ENCODE peak calls at places on chromosome 13, in ten cellular contexts. W is GM23248, D is K562, S is fibroblast of lung, U is hepatocyte, I is keratinocyte, E is neural progenitor cell, Z is A549, R is HCT116, A is OCI-LY7. J is an unnamed sample.

GRCh38 chr13:52599853-52600603 is 42.2 kb upstream of the HNRNPA1L2 start:
- DNase-seq in W (peak), D (no peak), S (peak), U (peak), I (no peak), E (peak), Z (no peak), R (no peak), A (peak), J (peak)

GRCh38 chr13:113622791-113623490 is 35.1 kb downstream of the ATP4B start:
- DNase-seq in W (peak), D (no peak), S (no peak), U (no peak), I (no peak), E (no peak), Z (no peak), R (no peak), A (no peak), J (no peak)

GRCh38 chr13:29956771-29957170 is 106.4 kb upstream of the UBL3 start:
- DNase-seq in W (no peak), D (no peak), S (no peak), U (no peak), I (no peak), E (no peak), Z (no peak), R (no peak), A (no peak), J (no peak)

GRCh38 chr13:39037410-39037879 is 444 bp downstream of the PROSER1 start:
- DNase-seq in W (peak), D (no peak), S (no peak), U (no peak), I (no peak), E (no peak), Z (no peak), R (no peak), A (no peak), J (no peak)

GRCh38 chr13:90055121-90055520 is 1292.4 kb upstream of the MIR17HG start:
- DNase-seq in W (peak), D (no peak), S (peak), U (no peak), I (no peak), E (no peak), Z (no peak), R (peak), A (no peak), J (peak)

GRCh38 chr13:112748947-112749346 is 59.1 kb downstream of the ATP11A start:
- DNase-seq in W (peak), D (no peak), S (peak), U (no peak), I (no peak), E (no peak), Z (no peak), R (no peak), A (no peak), J (no peak)

GRCh38 chr13:66159526-66159925 is 1070.6 kb downstream of the PCDH9 start:
- DNase-seq in W (no peak), D (no peak), S (no peak), U (no peak), I (no peak), E (no peak), Z (no peak), R (no peak), A (no peak), J (no peak)

GRCh38 chr13:97237388-97237787 is 15.3 kb downstream of the MBNL2 start:
- DNase-seq in W (no peak), D (no peak), S (no peak), U (no peak), I (no peak), E (no peak), Z (no peak), R (no peak), A (no peak), J (no peak)

GRCh38 chr13:92612892-92613291 is 613.7 kb upstream of the GPC6 start:
- DNase-seq in W (no peak), D (no peak), S (no peak), U (no peak), I (no peak), E (no peak), Z (no peak), R (no peak), A (no peak), J (no peak)

GRCh38 chr13:94609196-94609595 is 7.5 kb downstream of the GPR180 start:
- DNase-seq in W (no peak), D (no peak), S (no peak), U (no peak), I (no peak), E (no peak), Z (no peak), R (no peak), A (no peak), J (no peak)

GRCh38 chr13:96988441-96988840 is 5.8 kb downstream of the OXGR1 start:
- DNase-seq in W (no peak), D (no peak), S (no peak), U (no peak), I (no peak), E (no peak), Z (no peak), R (no peak), A (no peak), J (no peak)

GRCh38 chr13:110965038-110965754 is 50.3 kb upstream of the ANKRD10 start:
- DNase-seq in W (peak), D (peak), S (peak), U (peak), I (peak), E (no peak), Z (peak), R (peak), A (no peak), J (peak)

GRCh38 chr13:102914629-102914935 is 68.8 kb downstream of the ERCC5 start:
- DNase-seq in W (no peak), D (no peak), S (no peak), U (no peak), I (no peak), E (peak), Z (no peak), R (no peak), A (no peak), J (no peak)

GRCh38 chr13:39016789-39017188 is 21.1 kb downstream of the PROSER1 start:
- DNase-seq in W (peak), D (peak), S (no peak), U (peak), I (no peak), E (peak), Z (peak), R (peak), A (peak), J (peak)

GRCh38 chr13:112983428-112984196 is 14.6 kb downstream of the MCF2L start:
- DNase-seq in W (no peak), D (peak), S (no peak), U (peak), I (no peak), E (no peak), Z (no peak), R (no peak), A (no peak), J (no peak)

GRCh38 chr13:93515267-93515666 is 288.7 kb downstream of the GPC6 start:
- DNase-seq in W (no peak), D (no peak), S (no peak), U (no peak), I (no peak), E (no peak), Z (no peak), R (no peak), A (no peak), J (no peak)

GRCh38 chr13:94886191-94886590 is 173.8 kb upstream of the SOX21 start:
- DNase-seq in W (no peak), D (no peak), S (peak), U (peak), I (no peak), E (peak), Z (no peak), R (no peak), A (no peak), J (no peak)

GRCh38 chr13:112152846-112153245 is 85.9 kb downstream of the SOX1 start:
- DNase-seq in W (no peak), D (no peak), S (no peak), U (no peak), I (no peak), E (no peak), Z (no peak), R (no peak), A (no peak), J (no peak)

GRCh38 chr13:112932971-112933370 is 36.0 kb upstream of the MCF2L start:
- DNase-seq in W (no peak), D (no peak), S (no peak), U (no peak), I (no peak), E (no peak), Z (no peak), R (no peak), A (no peak), J (no peak)

GRCh38 chr13:36344886-36345437 is 1.2 kb downstream of the SPART start:
- DNase-seq in W (no peak), D (peak), S (peak), U (peak), I (no peak), E (peak), Z (no peak), R (no peak), A (no peak), J (peak)

GRCh38 chr13:112245179-112245724 is 130.9 kb upstream of the SPACA7 start:
- DNase-seq in W (no peak), D (no peak), S (no peak), U (no peak), I (no peak), E (no peak), Z (no peak), R (no peak), A (no peak), J (no peak)

GRCh38 chr13:74836628-74837027 is 645.3 kb downstream of the TBC1D4 start:
- DNase-seq in W (no peak), D (no peak), S (no peak), U (no peak), I (no peak), E (no peak), Z (no peak), R (no peak), A (no peak), J (no peak)

GRCh38 chr13:20182231-20182846 is 10.4 kb downstream of the GJB2 start:
- DNase-seq in W (peak), D (peak), S (peak), U (peak), I (no peak), E (peak), Z (peak), R (peak), A (peak), J (peak)

GRCh38 chr13:51601601-51602348 is 17.5 kb downstream of the WDFY2 start:
- DNase-seq in W (no peak), D (no peak), S (no peak), U (no peak), I (no peak), E (no peak), Z (no peak), R (no peak), A (no peak), J (no peak)

GRCh38 chr13:105272660-105273631 is 1262.5 kb downstream of the EFNB2 start:
- DNase-seq in W (no peak), D (no peak), S (no peak), U (no peak), I (no peak), E (peak), Z (no peak), R (no peak), A (no peak), J (no peak)

GRCh38 chr13:109256866-109257760 is 529.3 kb downstream of the IRS2 start:
- DNase-seq in W (peak), D (no peak), S (peak), U (peak), I (peak), E (no peak), Z (peak), R (peak), A (no peak), J (peak)

GRCh38 chr13:35917252-35917941 is 213.8 kb downstream of the DCLK1 start:
- DNase-seq in W (no peak), D (no peak), S (peak), U (no peak), I (no peak), E (no peak), Z (no peak), R (no peak), A (no peak), J (no peak)

GRCh38 chr13:93959796-93960533 is 519.5 kb downstream of the DCT start:
- DNase-seq in W (peak), D (no peak), S (peak), U (no peak), I (no peak), E (no peak), Z (no peak), R (no peak), A (no peak), J (peak)

GRCh38 chr13:29162638-29163037 is 342.5 kb downstream of the MTUS2 start:
- DNase-seq in W (peak), D (no peak), S (peak), U (peak), I (no peak), E (no peak), Z (peak), R (no peak), A (no peak), J (no peak)

GRCh38 chr13:113933901-113934300 is 40.0 kb downstream of the C13orf46 start:
- DNase-seq in W (no peak), D (no peak), S (no peak), U (no peak), I (no peak), E (no peak), Z (no peak), R (no peak), A (no peak), J (no peak)

GRCh38 chr13:92833071-92833470 is 393.5 kb upstream of the GPC6 start:
- DNase-seq in W (no peak), D (no peak), S (peak), U (no peak), I (no peak), E (no peak), Z (no peak), R (no peak), A (no peak), J (no peak)

GRCh38 chr13:76992548-76993001 is 694 bp downstream of the CLN5 start:
- DNase-seq in W (peak), D (peak), S (peak), U (peak), I (no peak), E (peak), Z (peak), R (no peak), A (peak), J (peak)

GRCh38 chr13:85590231-85590931 is 208.8 kb downstream of the SLITRK6 start:
- DNase-seq in W (no peak), D (no peak), S (peak), U (no peak), I (no peak), E (no peak), Z (peak), R (no peak), A (no peak), J (peak)

DNA sequence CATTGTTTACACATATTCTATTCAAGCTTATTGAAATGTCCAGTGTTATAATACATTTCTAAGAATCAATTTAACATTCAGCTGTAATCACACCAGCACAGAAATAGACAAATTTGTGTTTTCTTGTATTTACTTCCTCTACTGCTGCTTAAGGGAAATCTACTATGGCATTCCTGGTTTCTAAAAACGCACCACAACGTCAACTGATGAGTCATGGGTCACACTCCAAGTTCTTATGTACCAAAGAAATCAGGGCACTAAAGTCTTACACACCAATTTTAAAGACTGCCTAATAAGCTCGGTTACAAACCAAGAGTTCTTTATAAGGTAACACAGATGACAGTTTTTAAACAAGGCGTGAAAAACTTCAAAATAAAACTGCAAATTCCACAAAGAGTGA is 13.2 kb downstream of the LNX2 start:
- DNase-seq in W (peak), D (no peak), S (peak), U (peak), I (no peak), E (no peak), Z (peak), R (peak), A (no peak), J (peak)
- H3K4me2 ChIP-seq in W (peak), D (no peak), S (no peak), U (peak), I (peak), E (no peak), Z (peak), R (peak), A (no peak), J (peak)

GRCh38 chr13:33644607-33645543 is 173.1 kb upstream of the RFC3 start:
- DNase-seq in W (peak), D (no peak), S (peak), U (no peak), I (no peak), E (no peak), Z (no peak), R (no peak), A (no peak), J (peak)
- H3K4me2 ChIP-seq in W (no peak), D (no peak), S (no peak), U (no peak), I (no peak), E (no peak), Z (no peak), R (no peak), A (no peak), J (no peak)

GRCh38 chr13:37868691-37869505 is 674 bp downstream of the TRPC4 start:
- DNase-seq in W (peak), D (no peak), S (peak), U (peak), I (no peak), E (peak), Z (no peak), R (no peak), A (no peak), J (no peak)
- H3K4me2 ChIP-seq in W (peak), D (no peak), S (peak), U (peak), I (peak), E (peak), Z (peak), R (no peak), A (no peak), J (peak)

DNA sequence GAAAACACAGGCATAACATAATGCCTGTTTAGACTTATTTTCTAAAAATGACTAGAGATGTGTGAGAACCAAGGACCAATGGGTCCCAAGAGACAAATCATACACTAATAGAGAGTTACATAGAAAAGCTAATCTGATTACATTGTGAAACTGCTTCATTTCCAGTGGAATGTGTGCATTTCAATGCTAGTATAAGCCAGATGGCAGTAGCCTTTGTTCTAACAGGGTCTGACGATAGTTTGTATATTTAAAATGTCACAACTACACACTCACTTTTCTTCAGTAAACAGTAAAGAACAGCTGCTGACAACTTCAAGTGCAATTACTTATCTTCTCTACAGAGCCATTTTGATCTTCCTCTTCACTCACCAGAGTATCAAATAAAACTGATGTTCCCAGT is 4.3 kb upstream of the SLITRK5 start:
- DNase-seq in W (no peak), D (no peak), S (no peak), U (no peak), I (no peak), E (no peak), Z (no peak), R (no peak), A (no peak), J (no peak)
- H3K4me2 ChIP-seq in W (no peak), D (no peak), S (no peak), U (no peak), I (no peak), E (no peak), Z (no peak), R (no peak), A (no peak), J (no peak)

GRCh38 chr13:27120811-27121210 is 50.8 kb downstream of the USP12 start:
- DNase-seq in W (no peak), D (no peak), S (peak), U (no peak), I (no peak), E (no peak), Z (no peak), R (no peak), A (no peak), J (no peak)
- H3K4me2 ChIP-seq in W (peak), D (no peak), S (peak), U (no peak), I (no peak), E (no peak), Z (no peak), R (no peak), A (no peak), J (no peak)

GRCh38 chr13:21348771-21349170 is 110.3 kb downstream of the ZDHHC20 start:
- DNase-seq in W (no peak), D (no peak), S (no peak), U (no peak), I (no peak), E (no peak), Z (no peak), R (no peak), A (no peak), J (no peak)
- H3K4me2 ChIP-seq in W (no peak), D (no peak), S (no peak), U (no peak), I (no peak), E (no peak), Z (no peak), R (no peak), A (no peak), J (no peak)

GRCh38 chr13:100245099-100245498 is 156.2 kb downstream of the PCCA start:
- DNase-seq in W (peak), D (no peak), S (peak), U (no peak), I (no peak), E (no peak), Z (no peak), R (no peak), A (no peak), J (no peak)

GRCh38 chr13:100247937-100248336 is 159.0 kb downstream of the PCCA start:
- DNase-seq in W (no peak), D (no peak), S (no peak), U (no peak), I (no peak), E (no peak), Z (no peak), R (no peak), A (no peak), J (no peak)

GRCh38 chr13:100240109-100240779 is 151.4 kb downstream of the PCCA start:
- DNase-seq in W (no peak), D (no peak), S (no peak), U (no peak), I (no peak), E (peak), Z (no peak), R (no peak), A (no peak), J (no peak)

DNA sequence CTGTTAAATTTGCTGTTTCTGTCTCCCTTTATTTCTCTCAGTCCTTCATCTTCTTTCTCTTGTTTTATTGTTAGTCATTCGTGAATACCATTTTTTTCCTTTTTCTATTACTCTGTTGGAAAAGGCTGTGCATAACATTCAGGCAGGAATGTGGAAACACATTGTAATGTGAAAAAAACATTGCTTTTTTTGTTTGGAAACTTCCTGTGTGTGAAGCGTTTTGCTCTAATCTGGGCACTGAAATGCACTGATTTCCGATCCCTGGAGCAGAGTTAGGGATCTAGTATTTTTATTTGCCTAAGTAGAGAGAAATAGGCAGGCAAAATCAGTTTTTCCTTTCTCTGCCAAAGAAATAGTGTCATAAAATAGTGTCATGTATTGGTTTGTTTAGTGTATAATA is 155.5 kb downstream of the PCCA start:
- DNase-seq in W (peak), D (no peak), S (peak), U (no peak), I (no peak), E (no peak), Z (no peak), R (no peak), A (no peak), J (no peak)
- H3K4me2 ChIP-seq in W (no peak), D (no peak), S (no peak), U (no peak), I (no peak), E (no peak), Z (no peak), R (no peak), A (no peak), J (no peak)

GRCh38 chr13:32663660-32664059 is 77.4 kb downstream of the PDS5B start:
- DNase-seq in W (no peak), D (no peak), S (no peak), U (no peak), I (no peak), E (no peak), Z (no peak), R (no peak), A (no peak), J (no peak)

GRCh38 chr13:32657309-32657708 is 71.1 kb downstream of the PDS5B start:
- DNase-seq in W (no peak), D (no peak), S (peak), U (no peak), I (no peak), E (no peak), Z (no peak), R (no peak), A (no peak), J (no peak)

GRCh38 chr13:32659736-32660135 is 73.5 kb downstream of the PDS5B start:
- DNase-seq in W (peak), D (no peak), S (peak), U (no peak), I (no peak), E (no peak), Z (no peak), R (no peak), A (no peak), J (no peak)

DNA sequence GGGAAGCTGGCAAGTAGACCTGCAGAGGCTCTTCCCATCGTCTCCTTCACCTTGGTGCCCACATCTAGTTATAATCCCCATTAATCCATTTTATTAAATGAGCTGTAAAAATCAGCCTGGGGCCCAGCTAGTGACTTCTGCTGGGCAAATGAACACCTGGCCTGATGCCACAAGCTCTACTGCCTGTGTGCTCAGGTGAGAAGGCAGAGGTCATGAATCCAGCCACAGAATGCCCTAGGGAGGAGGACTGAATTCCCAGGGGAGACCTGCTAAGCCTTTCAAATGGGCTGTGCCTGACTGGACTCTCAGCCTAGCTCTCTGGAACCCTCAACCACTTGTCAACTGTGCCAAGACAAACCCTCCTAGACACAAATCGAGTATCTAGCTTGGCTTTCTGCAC is 74.0 kb downstream of the PDS5B start:
- DNase-seq in W (no peak), D (no peak), S (peak), U (peak), I (no peak), E (no peak), Z (no peak), R (no peak), A (no peak), J (no peak)
- H3K4me2 ChIP-seq in W (no peak), D (no peak), S (no peak), U (no peak), I (no peak), E (no peak), Z (no peak), R (no peak), A (no peak), J (no peak)